ENCODE peak calls at places on chromosome 14, in four cellular contexts. S, W, G and F are unnamed samples.

GRCh38 chr14:56247495-56248087 is 129.4 kb downstream of the PELI2 start:
- DNase-seq in S (no peak), W (no peak), G (no peak), F (no peak)

GRCh38 chr14:68172664-68173063 is 353.1 kb downstream of the RAD51B start:
- DNase-seq in S (no peak), W (peak; percentile 26), G (no peak), F (no peak)

GRCh38 chr14:87014854-87015253 is 978.1 kb downstream of the GALC start:
- DNase-seq in S (no peak), W (no peak), G (no peak), F (no peak)

GRCh38 chr14:41749425-41749824 is 142.7 kb downstream of the LRFN5 start:
- DNase-seq in S (no peak), W (no peak), G (no peak), F (no peak)

GRCh38 chr14:64501326-64502171 is 2.1 kb downstream of the ZBTB25 start:
- DNase-seq in S (peak; percentile 64), W (no peak), G (no peak), F (no peak)

GRCh38 chr14:104574536-104574935 is 5.0 kb upstream of the C14orf180 start:
- DNase-seq in S (no peak), W (no peak), G (no peak), F (no peak)

GRCh38 chr14:31419179-31420012 is 954 bp downstream of the HEATR5A start:
- DNase-seq in S (no peak), W (no peak), G (no peak), F (no peak)

GRCh38 chr14:35341454-35342159 is 49.4 kb downstream of the PSMA6 start:
- DNase-seq in S (no peak), W (no peak), G (no peak), F (no peak)

GRCh38 chr14:68665116-68665515 is 127.8 kb downstream of the ZFP36L1 start:
- DNase-seq in S (no peak), W (no peak), G (no peak), F (no peak)

GRCh38 chr14:62138593-62138992 is 376.4 kb downstream of the SNAPC1 start:
- DNase-seq in S (no peak), W (no peak), G (no peak), F (no peak)

GRCh38 chr14:64816221-64816783 is 63.4 kb downstream of the SPTB start:
- DNase-seq in S (no peak), W (no peak), G (no peak), F (no peak)

GRCh38 chr14:105485720-105486332 is 860 bp upstream of the CRIP1 start:
- DNase-seq in S (peak; percentile 46), W (no peak), G (no peak), F (peak; percentile 53)

GRCh38 chr14:102517412-102518062 is 8.0 kb upstream of the ANKRD9 start:
- DNase-seq in S (no peak), W (no peak), G (no peak), F (no peak)

GRCh38 chr14:68951051-68951797 is 27.9 kb downstream of the ACTN1 start:
- DNase-seq in S (no peak), W (no peak), G (no peak), F (no peak)

GRCh38 chr14:40983604-40984003 is 623.1 kb upstream of the LRFN5 start:
- DNase-seq in S (no peak), W (no peak), G (no peak), F (no peak)

GRCh38 chr14:92352158-92352985 is 29.4 kb downstream of the SLC24A4 start:
- DNase-seq in S (peak; percentile 53), W (peak; percentile 24), G (no peak), F (no peak)

GRCh38 chr14:91403069-91403600 is 14.5 kb downstream of the CCDC88C start:
- DNase-seq in S (no peak), W (no peak), G (no peak), F (no peak)

GRCh38 chr14:104885031-104885972 is 20.2 kb downstream of the CEP170B start:
- DNase-seq in S (no peak), W (no peak), G (no peak), F (no peak)

GRCh38 chr14:50475460-50475859 is 56.9 kb downstream of the MAP4K5 start:
- DNase-seq in S (no peak), W (no peak), G (no peak), F (no peak)

GRCh38 chr14:99754141-99755067 is 38.8 kb upstream of the EML1 start:
- DNase-seq in S (no peak), W (no peak), G (no peak), F (no peak)

GRCh38 chr14:68295316-68295816 is 475.8 kb downstream of the RAD51B start:
- DNase-seq in S (peak; percentile 55), W (no peak), G (no peak), F (no peak)

GRCh38 chr14:95263527-95264231 is 56.0 kb downstream of the CLMN start:
- DNase-seq in S (no peak), W (no peak), G (no peak), F (no peak)

GRCh38 chr14:32244404-32244803 is 41.3 kb upstream of the RNU6-8 start:
- DNase-seq in S (no peak), W (no peak), G (no peak), F (no peak)

GRCh38 chr14:99568567-99569560 is 35.1 kb downstream of the CCDC85C start:
- DNase-seq in S (no peak), W (no peak), G (no peak), F (no peak)